ENCODE peak calls at places on chromosome 10, in eight cellular contexts. E is activated T-cell treated with anti-CD3 and anti-CD28 coated beads for 1 hour; U is nucleus accumbens; H is activated CD4-positive, alpha-beta T cell treated with anti-CD3 and anti-CD28 coated beads for 48 hours; Z is glomerular endothelial cell; F is foreskin keratinocyte; I is right atrium auricular region; R is colonic mucosa. L is an unnamed sample.

GRCh38 chr10:93435621-93436385 is 46.3 kb downstream of the MYOF start:
- DNase-seq in E (no peak), U (no peak), H (no peak), Z (no peak), F (no peak), I (no peak), R (no peak), L (no peak)

GRCh38 chr10:72124984-72125383 is 36.6 kb upstream of the SPOCK2 start:
- DNase-seq in E (no peak), U (no peak), H (no peak), Z (no peak), F (no peak), I (no peak), R (no peak), L (no peak)

GRCh38 chr10:4683137-4683536 is 142.9 kb upstream of the AKR1E2 start:
- DNase-seq in E (no peak), U (no peak), H (no peak), Z (no peak), F (no peak), I (no peak), R (no peak), L (no peak)

GRCh38 chr10:61832866-61833481 is 68.5 kb upstream of the ARID5B start:
- DNase-seq in E (no peak), U (no peak), H (no peak), Z (no peak), F (no peak), I (no peak), R (no peak), L (no peak)

GRCh38 chr10:79266543-79267312 is 80.5 kb upstream of the PPIF start:
- DNase-seq in E (no peak), U (peak), H (peak), Z (peak), F (peak), I (peak), R (peak), L (peak)

GRCh38 chr10:97025613-97026242 is 160.0 kb downstream of the SLIT1 start:
- DNase-seq in E (peak), U (peak), H (peak), Z (peak), F (no peak), I (peak), R (peak), L (peak)

GRCh38 chr10:124450010-124450782 is at the start of gene NKX1-2:
- DNase-seq in E (no peak), U (no peak), H (peak), Z (no peak), F (no peak), I (no peak), R (no peak), L (peak)

GRCh38 chr10:96833220-96834001 is 1.3 kb downstream of the LCOR start:
- DNase-seq in E (peak), U (no peak), H (peak), Z (no peak), F (no peak), I (no peak), R (peak), L (peak)

GRCh38 chr10:89183571-89183970 is 23.5 kb downstream of the CH25H start:
- DNase-seq in E (no peak), U (no peak), H (no peak), Z (no peak), F (no peak), I (no peak), R (no peak), L (peak)

GRCh38 chr10:19826712-19827111 is 10.5 kb downstream of the PLXDC2 start:
- DNase-seq in E (no peak), U (no peak), H (no peak), Z (no peak), F (no peak), I (no peak), R (no peak), L (peak)

GRCh38 chr10:113310317-113310716 is 242.5 kb upstream of the HABP2 start:
- DNase-seq in E (no peak), U (no peak), H (no peak), Z (no peak), F (no peak), I (no peak), R (no peak), L (no peak)

GRCh38 chr10:69352569-69353264 is 64.0 kb downstream of the TACR2 start:
- DNase-seq in E (no peak), U (no peak), H (no peak), Z (no peak), F (no peak), I (no peak), R (no peak), L (no peak)

GRCh38 chr10:78377362-78377761 is 343.7 kb downstream of the RPS24 start:
- DNase-seq in E (no peak), U (no peak), H (no peak), Z (no peak), F (no peak), I (no peak), R (no peak), L (no peak)

GRCh38 chr10:126564297-126564888 is 106.1 kb downstream of the C10orf90 start:
- DNase-seq in E (no peak), U (peak), H (no peak), Z (no peak), F (no peak), I (no peak), R (no peak), L (no peak)

GRCh38 chr10:4586756-4587155 is 239.3 kb upstream of the AKR1E2 start:
- DNase-seq in E (no peak), U (no peak), H (no peak), Z (no peak), F (no peak), I (no peak), R (no peak), L (no peak)

GRCh38 chr10:92124524-92125168 is 166.2 kb downstream of the CPEB3 start:
- DNase-seq in E (no peak), U (no peak), H (no peak), Z (peak), F (peak), I (no peak), R (peak), L (peak)

GRCh38 chr10:88131561-88132139 is 268.2 kb downstream of the PTEN start:
- DNase-seq in E (no peak), U (peak), H (no peak), Z (no peak), F (peak), I (no peak), R (no peak), L (peak)

L was measured in mammary epithelial cell.